ENCODE peak calls at places on chromosomes 12 and 14, in five cellular contexts. N is lower lobe of right lung, F is neuronal stem cell, K is breast epithelium, U is body of pancreas. A is an unnamed sample.

GRCh38 chr12:67151891-67152290 is 117.3 kb upstream of the CAND1 start:
- DNase-seq in K (no peak), U (no peak), N (no peak), F (no peak), A (no peak)

GRCh38 chr12:54394281-54394719 is 9.8 kb upstream of the ZNF385A start:
- DNase-seq in N (no peak), K (no peak), F (no peak), U (peak; percentile 55), A (no peak)

GRCh38 chr12:121576851-121577391 is 3.9 kb downstream of the KDM2B start:
- DNase-seq in K (no peak), F (peak; percentile 87), N (no peak), U (no peak), A (no peak)

GRCh38 chr12:19018302-19018980 is 111.1 kb upstream of the PLEKHA5 start:
- DNase-seq in F (no peak), K (no peak), U (no peak), N (no peak), A (no peak)

GRCh38 chr14:39318574-39318973 is 84.9 kb downstream of the MIA2 start:
- DNase-seq in F (no peak), N (no peak), K (no peak), U (no peak), A (no peak)

GRCh38 chr12:19855876-19856275 is 416.6 kb downstream of the AEBP2 start:
- DNase-seq in N (no peak), U (no peak), F (no peak), K (no peak), A (no peak)

GRCh38 chr14:101761881-101762529 is 496 bp downstream of the PPP2R5C start:
- DNase-seq in U (peak; percentile 57), N (peak; percentile 71), F (peak; percentile 53), K (peak; percentile 29), A (peak; percentile 58)

GRCh38 chr14:68000516-68000915 is 180.9 kb downstream of the RAD51B start:
- DNase-seq in U (no peak), F (no peak), N (no peak), K (no peak), A (no peak)

GRCh38 chr14:28515571-28515970 is 251.0 kb upstream of the FOXG1 start:
- DNase-seq in F (no peak), U (no peak), N (no peak), K (no peak), A (no peak)
- H3K9me3 ChIP-seq in F (no peaks in the 10 kb centered on the region), U (no peaks in the 10 kb centered on the region), N (no peaks in the 10 kb centered on the region), K (no peaks in the 10 kb centered on the region), A (no peaks in the 10 kb centered on the region)

DNA sequence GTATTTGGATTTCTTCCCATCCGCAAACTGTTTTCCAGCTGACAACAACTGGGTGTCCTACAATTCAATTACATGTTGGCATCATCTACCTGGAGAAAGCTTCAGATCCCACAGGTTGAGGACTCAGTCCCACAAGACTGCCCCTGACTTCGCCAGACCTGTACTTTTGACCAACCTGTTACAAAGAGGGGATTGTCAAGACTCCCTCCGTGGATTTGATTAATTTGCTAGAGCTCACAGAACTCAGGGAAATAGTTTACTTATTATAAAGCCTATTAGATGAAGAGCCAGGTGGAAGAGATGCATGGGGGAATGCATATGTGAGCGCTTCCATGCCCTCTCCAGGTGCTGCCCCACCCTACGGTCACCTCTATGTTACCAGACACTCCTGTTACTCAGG is 14.6 kb downstream of the RESF1 start:
- DNase-seq in N (no peak), K (no peak), U (no peak), F (no peak), A (no peak)
- H3K9me3 ChIP-seq in N (peaks cover 15% of the 10 kb centered on the region), K (peaks cover 36% of the 10 kb centered on the region), U (no peaks in the 10 kb centered on the region), F (peaks cover 60% of the 10 kb centered on the region), A (no peaks in the 10 kb centered on the region)

GRCh38 chr12:117489671-117490070 is 128.2 kb upstream of the NOS1 start:
- DNase-seq in N (no peak), K (no peak), U (no peak), F (no peak), A (no peak)

GRCh38 chr12:117485984-117486839 is 124.8 kb upstream of the NOS1 start:
- DNase-seq in N (no peak), U (no peak), K (no peak), F (no peak), A (no peak)

GRCh38 chr12:117491711-117492110 is 130.3 kb upstream of the NOS1 start:
- DNase-seq in N (no peak), K (no peak), U (no peak), F (no peak), A (no peak)

GRCh38 chr12:117486840-117487659 is 125.6 kb upstream of the NOS1 start:
- DNase-seq in N (no peak), K (peak; percentile 22), U (peak; percentile 85), F (no peak), A (no peak)

DNA sequence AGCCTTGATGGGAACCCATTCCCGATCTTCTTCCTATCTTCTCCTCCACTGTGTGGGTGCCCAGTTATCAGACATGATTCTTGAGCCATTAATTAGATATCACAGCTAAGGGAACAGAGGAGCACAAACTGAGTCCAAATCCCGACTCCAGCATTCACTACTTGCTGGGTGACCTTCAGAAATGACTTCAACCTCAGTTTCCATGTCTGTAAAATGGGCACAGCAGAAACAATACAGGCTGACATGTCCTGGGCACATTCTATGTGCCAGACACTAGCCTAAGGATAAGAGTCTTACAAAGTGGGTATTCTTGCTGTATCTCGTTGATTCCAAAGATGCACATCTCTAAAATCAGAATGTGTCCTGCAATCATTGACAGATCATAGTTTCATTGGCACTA is 128.7 kb upstream of the NOS1 start:
- DNase-seq in K (no peak), U (no peak), N (no peak), F (no peak), A (no peak)
- H3K9me3 ChIP-seq in K (no peaks in the 10 kb centered on the region), U (no peaks in the 10 kb centered on the region), N (no peaks in the 10 kb centered on the region), F (no peaks in the 10 kb centered on the region), A (no peaks in the 10 kb centered on the region)

GRCh38 chr14:29463727-29464370 is 463.8 kb downstream of the PRKD1 start:
- DNase-seq in K (no peak), N (no peak), U (no peak), F (no peak), A (no peak)

GRCh38 chr14:29462772-29463171 is 464.9 kb downstream of the PRKD1 start:
- DNase-seq in F (no peak), U (no peak), K (no peak), N (no peak), A (no peak)

GRCh38 chr14:29462271-29462670 is 465.4 kb downstream of the PRKD1 start:
- DNase-seq in U (no peak), F (no peak), N (no peak), K (no peak), A (no peak)

GRCh38 chr14:29461131-29461530 is 466.5 kb downstream of the PRKD1 start:
- DNase-seq in F (no peak), U (no peak), N (no peak), K (no peak), A (no peak)

GRCh38 chr14:29465095-29465494 is 462.6 kb downstream of the PRKD1 start:
- DNase-seq in U (no peak), K (no peak), N (no peak), F (no peak), A (no peak)
- H3K9me3 ChIP-seq in U (no peaks in the 10 kb centered on the region), K (no peaks in the 10 kb centered on the region), N (no peaks in the 10 kb centered on the region), F (no peaks in the 10 kb centered on the region), A (no peaks in the 10 kb centered on the region)

DNA sequence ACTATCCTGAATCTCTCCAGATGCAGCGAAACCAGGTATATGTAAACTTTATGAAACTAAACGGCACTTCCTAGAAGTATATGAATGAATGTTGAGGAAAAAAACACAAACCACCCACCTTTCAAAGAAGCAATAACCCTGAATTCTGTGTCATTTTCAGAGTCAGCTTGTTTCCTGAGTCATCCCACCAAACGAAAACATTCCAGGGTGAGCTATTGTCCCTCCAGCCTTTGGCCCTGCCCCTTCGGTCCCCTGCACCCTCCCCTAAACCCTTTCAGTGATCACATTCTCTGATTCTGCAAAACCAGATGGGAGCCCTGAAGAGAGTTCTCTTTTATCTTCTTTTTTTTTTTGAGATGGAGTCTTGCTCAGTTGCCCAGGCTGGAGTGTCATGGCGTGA is 202.6 kb upstream of the ALG10B start:
- DNase-seq in K (no peak), N (no peak), U (no peak), F (no peak), A (no peak)
- H3K9me3 ChIP-seq in K (no peaks in the 10 kb centered on the region), N (no peaks in the 10 kb centered on the region), U (no peaks in the 10 kb centered on the region), F (no peaks in the 10 kb centered on the region), A (no peaks in the 10 kb centered on the region)

DNA sequence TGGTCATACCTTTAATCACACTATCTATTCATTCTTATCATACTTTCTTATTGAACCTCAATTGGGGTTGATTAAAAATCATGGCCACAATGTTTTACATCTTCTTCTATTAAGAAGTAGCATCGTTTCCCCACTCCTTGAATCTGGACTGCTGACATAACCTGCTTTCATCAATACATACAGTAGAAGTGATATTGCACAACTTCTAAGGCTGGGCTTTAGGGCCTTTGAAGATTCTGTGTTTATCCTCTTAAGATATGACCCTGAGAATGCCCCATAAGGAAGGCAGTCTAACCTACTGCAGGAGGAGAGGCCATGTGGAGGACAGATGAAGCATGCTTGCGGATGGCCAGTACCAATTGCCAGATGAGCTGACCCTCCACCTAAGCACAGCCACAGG is 1142.8 kb upstream of the SEL1L start:
- DNase-seq in N (no peak), F (no peak), U (no peak), K (no peak), A (no peak)
- H3K9me3 ChIP-seq in N (no peaks in the 10 kb centered on the region), F (no peaks in the 10 kb centered on the region), U (no peaks in the 10 kb centered on the region), K (no peaks in the 10 kb centered on the region), A (no peaks in the 10 kb centered on the region)

GRCh38 chr14:62468946-62469345 is 576.3 kb downstream of the KCNH5 start:
- DNase-seq in U (no peak), F (no peak), K (no peak), N (no peak), A (no peak)
- H3K9me3 ChIP-seq in U (no peaks in the 10 kb centered on the region), F (no peaks in the 10 kb centered on the region), K (no peaks in the 10 kb centered on the region), N (no peaks in the 10 kb centered on the region), A (no peaks in the 10 kb centered on the region)

DNA sequence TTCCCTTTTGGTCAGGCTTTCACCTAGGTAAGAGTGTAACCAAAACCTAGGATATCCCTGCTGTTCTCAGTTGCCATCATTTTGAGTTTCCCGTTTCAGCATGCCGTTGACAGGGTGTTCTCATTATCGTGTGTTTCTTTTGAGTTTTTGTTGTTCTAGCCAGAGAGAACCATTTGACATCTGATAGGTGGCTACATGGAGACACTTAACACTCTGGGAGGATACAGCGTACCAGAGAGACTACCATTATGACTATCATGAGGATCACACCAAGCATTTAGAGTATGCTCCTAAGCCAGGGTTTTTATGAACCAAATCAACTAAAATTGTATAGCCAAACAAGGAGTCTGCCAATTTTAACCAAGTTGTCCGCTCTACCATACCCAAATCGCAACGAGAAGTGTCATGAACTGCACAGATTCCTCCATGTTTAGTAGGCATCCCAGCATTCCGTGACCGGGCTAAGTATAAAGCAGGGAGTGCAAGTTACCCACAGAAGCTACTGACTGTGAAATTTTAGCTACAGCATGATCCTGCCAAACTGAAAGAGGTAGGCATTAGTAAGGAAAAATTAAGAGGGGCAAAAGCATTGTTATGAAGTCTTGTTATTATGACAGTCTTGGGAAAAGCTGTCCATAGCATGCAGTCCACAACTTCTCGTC is 48.8 kb downstream of the MARK3 start:
- DNase-seq in U (no peak), K (no peak), N (no peak), F (no peak), A (no peak)
- H3K9me3 ChIP-seq in U (no peaks in the 10 kb centered on the region), K (no peaks in the 10 kb centered on the region), N (no peaks in the 10 kb centered on the region), F (no peaks in the 10 kb centered on the region), A (no peaks in the 10 kb centered on the region)

DNA sequence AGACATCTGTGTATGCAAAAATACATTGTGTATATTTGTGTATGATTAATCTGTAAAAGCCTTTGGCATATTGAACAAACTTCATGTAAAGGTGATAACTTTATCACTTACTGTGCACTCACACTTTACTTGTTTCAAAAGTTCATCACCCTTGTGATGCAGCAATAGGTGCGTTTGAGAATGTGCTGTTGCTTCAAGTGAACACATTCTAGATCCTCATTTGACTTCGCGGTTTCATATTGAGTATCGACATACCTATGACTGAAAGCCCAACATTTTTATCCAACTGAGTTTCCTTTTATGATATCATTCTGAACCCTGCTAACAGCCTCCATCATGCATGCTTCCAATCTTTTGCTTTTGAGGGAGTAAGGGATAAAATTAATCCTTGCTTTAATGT is 1086.9 kb downstream of the TMEM121 start:
- DNase-seq in F (no peak), K (no peak), N (no peak), U (no peak), A (no peak)
- H3K9me3 ChIP-seq in F (no peaks in the 10 kb centered on the region), K (no peaks in the 10 kb centered on the region), N (no peaks in the 10 kb centered on the region), U (no peaks in the 10 kb centered on the region), A (no peaks in the 10 kb centered on the region)